ENCODE peak calls at places on chromosomes 5 and 9, in ten cellular contexts. One of them, this sample, is unnamed.

GRCh38 chr5:132024117-132024435 is 12.6 kb upstream of the ACSL6 start:
- DNase-seq in IMR-90: no peak
- DNase-seq in hepatocyte: no peak
- DNase-seq in tibial artery: no peak
- DNase-seq in WTC11: no peak
- DNase-seq in OCI-LY7: no peak
- DNase-seq in fibroblast of the aortic adventitia: no peak
- DNase-seq in AG04450: no peak
- DNase-seq in nephron progenitor cell: no peak
- DNase-seq in epithelial cell of esophagus: no peak
- DNase-seq in this sample: no peak

GRCh38 chr5:157748740-157749461 is 5.4 kb downstream of the LSM11 start:
- DNase-seq in tibial artery: no peak
- DNase-seq in IMR-90: peak; percentile 93
- DNase-seq in WTC11: no peak
- DNase-seq in fibroblast of the aortic adventitia: peak; percentile 88
- DNase-seq in hepatocyte: peak; percentile 12
- DNase-seq in AG04450: peak; percentile 56
- DNase-seq in epithelial cell of esophagus: peak; percentile 70
- DNase-seq in OCI-LY7: no peak
- DNase-seq in nephron progenitor cell: no peak
- DNase-seq in this sample: no peak

GRCh38 chr9:4327504-4328191 is 27.8 kb upstream of the GLIS3 start:
- DNase-seq in hepatocyte: no peak
- DNase-seq in OCI-LY7: no peak
- DNase-seq in epithelial cell of esophagus: peak; percentile 36
- DNase-seq in AG04450: peak; percentile 38
- DNase-seq in fibroblast of the aortic adventitia: peak; percentile 63
- DNase-seq in IMR-90: peak; percentile 78
- DNase-seq in tibial artery: no peak
- DNase-seq in nephron progenitor cell: no peak
- DNase-seq in WTC11: peak; percentile 52
- DNase-seq in this sample: no peak

GRCh38 chr5:43034591-43034968 is 5.5 kb downstream of the ANXA2R start:
- DNase-seq in epithelial cell of esophagus: peak; percentile 26
- DNase-seq in tibial artery: no peak
- DNase-seq in AG04450: no peak
- DNase-seq in OCI-LY7: peak; percentile 40
- DNase-seq in IMR-90: peak; percentile 85
- DNase-seq in hepatocyte: no peak
- DNase-seq in fibroblast of the aortic adventitia: no peak
- DNase-seq in WTC11: no peak
- DNase-seq in nephron progenitor cell: no peak
- DNase-seq in this sample: no peak

GRCh38 chr5:111548992-111549649 is 36.8 kb upstream of the STARD4 start:
- DNase-seq in epithelial cell of esophagus: no peak
- DNase-seq in OCI-LY7: no peak
- DNase-seq in fibroblast of the aortic adventitia: peak; percentile 20
- DNase-seq in IMR-90: peak; percentile 38
- DNase-seq in hepatocyte: no peak
- DNase-seq in WTC11: no peak
- DNase-seq in AG04450: no peak
- DNase-seq in tibial artery: no peak
- DNase-seq in nephron progenitor cell: no peak
- DNase-seq in this sample: no peak

GRCh38 chr9:1877951-1878350 is 137.2 kb upstream of the SMARCA2 start:
- DNase-seq in fibroblast of the aortic adventitia: no peak
- DNase-seq in WTC11: no peak
- DNase-seq in tibial artery: no peak
- DNase-seq in hepatocyte: no peak
- DNase-seq in epithelial cell of esophagus: no peak
- DNase-seq in AG04450: no peak
- DNase-seq in OCI-LY7: no peak
- DNase-seq in IMR-90: no peak
- DNase-seq in nephron progenitor cell: no peak
- DNase-seq in this sample: no peak

GRCh38 chr5:57937501-57937900 is 454.9 kb upstream of the ACTBL2 start:
- DNase-seq in fibroblast of the aortic adventitia: no peak
- DNase-seq in tibial artery: no peak
- DNase-seq in OCI-LY7: no peak
- DNase-seq in AG04450: no peak
- DNase-seq in hepatocyte: no peak
- DNase-seq in nephron progenitor cell: no peak
- DNase-seq in epithelial cell of esophagus: no peak
- DNase-seq in IMR-90: peak; percentile 24
- DNase-seq in WTC11: no peak
- DNase-seq in this sample: no peak

GRCh38 chr9:36575411-36575882 is 2.8 kb downstream of the MELK start:
- DNase-seq in fibroblast of the aortic adventitia: peak; percentile 60
- DNase-seq in epithelial cell of esophagus: peak; percentile 50
- DNase-seq in tibial artery: no peak
- DNase-seq in nephron progenitor cell: no peak
- DNase-seq in IMR-90: peak; percentile 78
- DNase-seq in hepatocyte: no peak
- DNase-seq in AG04450: no peak
- DNase-seq in OCI-LY7: no peak
- DNase-seq in WTC11: no peak
- DNase-seq in this sample: no peak

GRCh38 chr5:2196416-2196815 is 313.7 kb upstream of the IRX4 start:
- DNase-seq in WTC11: no peak
- DNase-seq in hepatocyte: no peak
- DNase-seq in fibroblast of the aortic adventitia: no peak
- DNase-seq in OCI-LY7: no peak
- DNase-seq in nephron progenitor cell: no peak
- DNase-seq in epithelial cell of esophagus: no peak
- DNase-seq in IMR-90: no peak
- DNase-seq in AG04450: no peak
- DNase-seq in tibial artery: no peak
- DNase-seq in this sample: no peak

GRCh38 chr9:129095908-129096307 is 14.7 kb downstream of the CRAT start:
- DNase-seq in AG04450: no peak
- DNase-seq in hepatocyte: no peak
- DNase-seq in IMR-90: no peak
- DNase-seq in nephron progenitor cell: no peak
- DNase-seq in WTC11: no peak
- DNase-seq in tibial artery: no peak
- DNase-seq in OCI-LY7: no peak
- DNase-seq in fibroblast of the aortic adventitia: no peak
- DNase-seq in epithelial cell of esophagus: no peak
- DNase-seq in this sample: no peak

GRCh38 chr9:133384736-133385321 is 8.7 kb downstream of the STKLD1 start:
- DNase-seq in hepatocyte: no peak
- DNase-seq in OCI-LY7: no peak
- DNase-seq in WTC11: no peak
- DNase-seq in IMR-90: no peak
- DNase-seq in tibial artery: no peak
- DNase-seq in epithelial cell of esophagus: no peak
- DNase-seq in AG04450: no peak
- DNase-seq in nephron progenitor cell: no peak
- DNase-seq in fibroblast of the aortic adventitia: no peak
- DNase-seq in this sample: no peak

GRCh38 chr5:123369371-123369968 is 53.7 kb downstream of the CEP120 start:
- DNase-seq in IMR-90: no peak
- DNase-seq in OCI-LY7: no peak
- DNase-seq in nephron progenitor cell: no peak
- DNase-seq in WTC11: no peak
- DNase-seq in epithelial cell of esophagus: no peak
- DNase-seq in tibial artery: no peak
- DNase-seq in fibroblast of the aortic adventitia: no peak
- DNase-seq in hepatocyte: peak; percentile 6
- DNase-seq in AG04450: no peak
- DNase-seq in this sample: no peak

GRCh38 chr9:81633952-81634421 is 55.4 kb downstream of the TLE1 start:
- DNase-seq in nephron progenitor cell: peak; percentile 24
- DNase-seq in hepatocyte: peak; percentile 80
- DNase-seq in tibial artery: no peak
- DNase-seq in epithelial cell of esophagus: no peak
- DNase-seq in WTC11: no peak
- DNase-seq in OCI-LY7: no peak
- DNase-seq in AG04450: no peak
- DNase-seq in fibroblast of the aortic adventitia: no peak
- DNase-seq in IMR-90: no peak
- DNase-seq in this sample: no peak

DNA sequence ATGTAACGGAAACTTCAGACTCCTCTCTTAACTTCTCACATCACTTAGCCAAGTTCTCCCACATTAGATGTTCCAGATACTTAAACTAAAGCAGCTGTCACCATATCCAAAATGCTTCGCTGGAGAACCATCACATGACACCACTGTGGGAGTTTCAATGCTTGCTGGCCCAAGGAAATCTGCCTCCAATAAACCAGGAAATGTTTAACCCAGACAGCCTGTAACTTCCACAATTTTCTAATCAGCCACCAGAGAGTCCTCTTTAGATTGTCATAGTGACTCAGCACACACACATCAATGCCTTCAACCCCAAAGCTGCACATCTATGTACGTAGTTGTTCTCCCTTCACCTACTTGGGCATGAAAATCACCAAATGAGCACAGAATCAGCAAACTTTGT is 118.7 kb downstream of the LPAR1 start:
- DNase-seq in WTC11: no peak
- DNase-seq in nephron progenitor cell: no peak
- DNase-seq in IMR-90: peak; percentile 90
- DNase-seq in hepatocyte: peak; percentile 57
- DNase-seq in tibial artery: no peak
- DNase-seq in fibroblast of the aortic adventitia: peak; percentile 92
- DNase-seq in epithelial cell of esophagus: peak; percentile 63
- DNase-seq in AG04450: no peak
- DNase-seq in OCI-LY7: no peak
- DNase-seq in this sample: no peak
- TF ChIP-seq CTCF in WTC11: no peak
- TF ChIP-seq CTCF in nephron progenitor cell: no peak
- TF ChIP-seq CTCF in IMR-90: no peak
- TF ChIP-seq CTCF in hepatocyte: no peak
- TF ChIP-seq CTCF in tibial artery: no peak
- TF ChIP-seq CTCF in fibroblast of the aortic adventitia: no peak
- TF ChIP-seq CTCF in epithelial cell of esophagus: no peak
- TF ChIP-seq CTCF in AG04450: no peak
- TF ChIP-seq CTCF in OCI-LY7: no peak
- TF ChIP-seq CTCF in this sample: no peak

DNA sequence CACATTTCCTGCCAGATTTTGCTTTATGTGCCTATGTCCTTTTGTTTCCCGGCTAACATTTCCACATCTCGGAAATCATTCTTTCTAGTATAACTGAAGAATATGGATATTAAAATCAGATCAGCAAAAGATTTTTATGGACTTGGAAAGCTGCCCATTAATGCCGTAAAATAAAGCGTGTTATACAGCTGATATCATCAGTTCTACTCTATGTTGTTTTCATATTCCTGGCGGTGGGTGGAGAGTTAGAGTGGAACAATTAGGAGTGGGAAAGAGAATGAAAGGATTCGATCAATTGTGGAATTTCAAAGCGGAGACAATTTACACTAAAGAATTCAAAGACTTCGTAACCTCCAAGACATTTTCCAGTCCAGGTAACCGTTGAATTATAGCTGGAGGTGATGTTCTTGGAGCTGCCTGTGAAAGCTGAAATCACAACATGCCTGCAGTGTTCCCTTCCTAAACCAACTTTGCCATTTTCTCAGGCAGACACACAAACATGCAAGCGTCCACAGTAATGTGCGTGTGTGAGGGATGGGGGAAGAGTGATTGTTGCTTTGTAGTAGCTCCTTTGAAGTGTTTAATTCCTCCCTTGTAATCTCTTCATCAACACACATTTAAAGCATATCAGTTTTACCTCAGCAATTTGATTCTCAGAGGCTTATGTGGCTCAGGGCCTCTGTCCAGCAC is 543.9 kb downstream of the RAB3C start:
- DNase-seq in epithelial cell of esophagus: no peak
- DNase-seq in WTC11: no peak
- DNase-seq in IMR-90: peak; percentile 55
- DNase-seq in nephron progenitor cell: no peak
- DNase-seq in fibroblast of the aortic adventitia: peak; percentile 58
- DNase-seq in AG04450: no peak
- DNase-seq in OCI-LY7: no peak
- DNase-seq in tibial artery: no peak
- DNase-seq in hepatocyte: no peak
- DNase-seq in this sample: no peak
- TF ChIP-seq CTCF in epithelial cell of esophagus: no peak
- TF ChIP-seq CTCF in WTC11: no peak
- TF ChIP-seq CTCF in IMR-90: no peak
- TF ChIP-seq CTCF in nephron progenitor cell: no peak
- TF ChIP-seq CTCF in fibroblast of the aortic adventitia: no peak
- TF ChIP-seq CTCF in AG04450: no peak
- TF ChIP-seq CTCF in OCI-LY7: no peak
- TF ChIP-seq CTCF in tibial artery: no peak
- TF ChIP-seq CTCF in hepatocyte: no peak
- TF ChIP-seq CTCF in this sample: no peak

GRCh38 chr9:118829334-118829733 is 539.9 kb downstream of the BRINP1 start:
- DNase-seq in tibial artery: no peak
- DNase-seq in nephron progenitor cell: no peak
- DNase-seq in fibroblast of the aortic adventitia: no peak
- DNase-seq in IMR-90: no peak
- DNase-seq in WTC11: no peak
- DNase-seq in epithelial cell of esophagus: peak; percentile 2
- DNase-seq in AG04450: no peak
- DNase-seq in OCI-LY7: no peak
- DNase-seq in hepatocyte: peak; percentile 18
- DNase-seq in this sample: no peak
- TF ChIP-seq CTCF in tibial artery: peak; percentile 47
- TF ChIP-seq CTCF in nephron progenitor cell: peak; percentile 25
- TF ChIP-seq CTCF in fibroblast of the aortic adventitia: no peak
- TF ChIP-seq CTCF in IMR-90: no peak
- TF ChIP-seq CTCF in WTC11: no peak
- TF ChIP-seq CTCF in epithelial cell of esophagus: no peak
- TF ChIP-seq CTCF in AG04450: no peak
- TF ChIP-seq CTCF in OCI-LY7: peak; percentile 42
- TF ChIP-seq CTCF in hepatocyte: peak; percentile 53
- TF ChIP-seq CTCF in this sample: peak; percentile 43

GRCh38 chr9:136396219-136396515 is 3.8 kb downstream of the SNAPC4 start:
- DNase-seq in nephron progenitor cell: no peak
- DNase-seq in WTC11: no peak
- DNase-seq in AG04450: no peak
- DNase-seq in hepatocyte: no peak
- DNase-seq in tibial artery: no peak
- DNase-seq in epithelial cell of esophagus: no peak
- DNase-seq in IMR-90: no peak
- DNase-seq in fibroblast of the aortic adventitia: no peak
- DNase-seq in OCI-LY7: no peak
- DNase-seq in this sample: no peak

GRCh38 chr9:136400038-136400834 is at the start of gene SNAPC4:
- DNase-seq in hepatocyte: peak; percentile 96
- DNase-seq in tibial artery: peak; percentile 77
- DNase-seq in WTC11: peak; percentile 91
- DNase-seq in fibroblast of the aortic adventitia: peak; percentile 79
- DNase-seq in nephron progenitor cell: peak; percentile 94
- DNase-seq in OCI-LY7: peak; percentile 93
- DNase-seq in IMR-90: peak; percentile 78
- DNase-seq in epithelial cell of esophagus: peak; percentile 89
- DNase-seq in AG04450: peak; percentile 34
- DNase-seq in this sample: peak; percentile 90

GRCh38 chr9:136399176-136400037 is 563 bp downstream of the SNAPC4 start:
- DNase-seq in epithelial cell of esophagus: peak; percentile 27
- DNase-seq in fibroblast of the aortic adventitia: peak; percentile 39
- DNase-seq in nephron progenitor cell: peak; percentile 43
- DNase-seq in IMR-90: no peak
- DNase-seq in hepatocyte: peak; percentile 67
- DNase-seq in WTC11: peak; percentile 28
- DNase-seq in AG04450: no peak
- DNase-seq in tibial artery: no peak
- DNase-seq in OCI-LY7: peak; percentile 44
- DNase-seq in this sample: no peak

GRCh38 chr9:136397643-136398042 is 2.3 kb downstream of the SNAPC4 start:
- DNase-seq in epithelial cell of esophagus: no peak
- DNase-seq in nephron progenitor cell: no peak
- DNase-seq in WTC11: no peak
- DNase-seq in AG04450: no peak
- DNase-seq in tibial artery: no peak
- DNase-seq in hepatocyte: no peak
- DNase-seq in IMR-90: no peak
- DNase-seq in OCI-LY7: no peak
- DNase-seq in fibroblast of the aortic adventitia: no peak
- DNase-seq in this sample: no peak

GRCh38 chr9:136398286-136398685 is 1.7 kb downstream of the SNAPC4 start:
- DNase-seq in tibial artery: no peak
- DNase-seq in hepatocyte: no peak
- DNase-seq in OCI-LY7: no peak
- DNase-seq in WTC11: no peak
- DNase-seq in IMR-90: no peak
- DNase-seq in epithelial cell of esophagus: no peak
- DNase-seq in fibroblast of the aortic adventitia: no peak
- DNase-seq in AG04450: no peak
- DNase-seq in nephron progenitor cell: no peak
- DNase-seq in this sample: no peak
- TF ChIP-seq CTCF in tibial artery: no peak
- TF ChIP-seq CTCF in hepatocyte: no peak
- TF ChIP-seq CTCF in OCI-LY7: no peak
- TF ChIP-seq CTCF in WTC11: no peak
- TF ChIP-seq CTCF in IMR-90: no peak
- TF ChIP-seq CTCF in epithelial cell of esophagus: no peak
- TF ChIP-seq CTCF in fibroblast of the aortic adventitia: no peak
- TF ChIP-seq CTCF in AG04450: no peak
- TF ChIP-seq CTCF in nephron progenitor cell: no peak
- TF ChIP-seq CTCF in this sample: no peak

This sample was measured in progenitor cell of endocrine pancreas.